ENCODE peak calls at places on chromosome X, in four cellular contexts. B is lung, S is cardiac fibroblast, G is spleen. I is an unnamed sample.

GRCh38 chrX:15530318-15530717 is 29.7 kb downstream of the BMX start:
- DNase-seq in B (no peak), S (no peak), G (no peak), I (no peak)

GRCh38 chrX:47458528-47458927 is 24.5 kb downstream of the ZNF41 start:
- DNase-seq in B (no peak), S (no peak), G (no peak), I (no peak)

GRCh38 chrX:45524296-45524695 is 323.6 kb upstream of the DIPK2B start:
- DNase-seq in B (no peak), S (peak), G (no peak), I (no peak)

GRCh38 chrX:9486786-9487185 is 21.9 kb downstream of the TBL1X start:
- DNase-seq in B (no peak), S (peak), G (no peak), I (no peak)

GRCh38 chrX:102624105-102624504 is 24.8 kb downstream of the ARMCX5 start:
- DNase-seq in B (no peak), S (no peak), G (no peak), I (no peak)

GRCh38 chrX:109936598-109936997 is 66.3 kb upstream of the TMEM164 start:
- DNase-seq in B (no peak), S (peak), G (no peak), I (no peak)

GRCh38 chrX:154417157-154417556 is 5.8 kb downstream of the TAFAZZIN start:
- DNase-seq in B (no peak), S (no peak), G (no peak), I (no peak)

GRCh38 chrX:40099046-40099968 is 1.5 kb upstream of the BCOR start:
- DNase-seq in B (no peak), S (peak), G (peak), I (no peak)

GRCh38 chrX:9942086-9942485 is 25.1 kb upstream of the CLDN34 start:
- DNase-seq in B (no peak), S (no peak), G (no peak), I (no peak)

GRCh38 chrX:16892504-16893362 is 22.6 kb upstream of the RBBP7 start:
- DNase-seq in B (peak), S (peak), G (peak), I (no peak)

GRCh38 chrX:115624916-115625315 is 63.9 kb downstream of the PLS3 start:
- DNase-seq in B (no peak), S (peak), G (no peak), I (no peak)

GRCh38 chrX:129678881-129679195 is 24.1 kb upstream of the APLN start:
- DNase-seq in B (no peak), S (no peak), G (no peak), I (no peak)
- H3K4me3 ChIP-seq in B (no peak), S (no peak), G (no peak), I (no peak)

GRCh38 chrX:7690842-7691241 is 152.1 kb upstream of the VCX start:
- DNase-seq in B (no peak), S (no peak), G (no peak), I (no peak)
- TF ChIP-seq CTCF in B (no peak), S (no peak), G (no peak), I (no peak)

DNA sequence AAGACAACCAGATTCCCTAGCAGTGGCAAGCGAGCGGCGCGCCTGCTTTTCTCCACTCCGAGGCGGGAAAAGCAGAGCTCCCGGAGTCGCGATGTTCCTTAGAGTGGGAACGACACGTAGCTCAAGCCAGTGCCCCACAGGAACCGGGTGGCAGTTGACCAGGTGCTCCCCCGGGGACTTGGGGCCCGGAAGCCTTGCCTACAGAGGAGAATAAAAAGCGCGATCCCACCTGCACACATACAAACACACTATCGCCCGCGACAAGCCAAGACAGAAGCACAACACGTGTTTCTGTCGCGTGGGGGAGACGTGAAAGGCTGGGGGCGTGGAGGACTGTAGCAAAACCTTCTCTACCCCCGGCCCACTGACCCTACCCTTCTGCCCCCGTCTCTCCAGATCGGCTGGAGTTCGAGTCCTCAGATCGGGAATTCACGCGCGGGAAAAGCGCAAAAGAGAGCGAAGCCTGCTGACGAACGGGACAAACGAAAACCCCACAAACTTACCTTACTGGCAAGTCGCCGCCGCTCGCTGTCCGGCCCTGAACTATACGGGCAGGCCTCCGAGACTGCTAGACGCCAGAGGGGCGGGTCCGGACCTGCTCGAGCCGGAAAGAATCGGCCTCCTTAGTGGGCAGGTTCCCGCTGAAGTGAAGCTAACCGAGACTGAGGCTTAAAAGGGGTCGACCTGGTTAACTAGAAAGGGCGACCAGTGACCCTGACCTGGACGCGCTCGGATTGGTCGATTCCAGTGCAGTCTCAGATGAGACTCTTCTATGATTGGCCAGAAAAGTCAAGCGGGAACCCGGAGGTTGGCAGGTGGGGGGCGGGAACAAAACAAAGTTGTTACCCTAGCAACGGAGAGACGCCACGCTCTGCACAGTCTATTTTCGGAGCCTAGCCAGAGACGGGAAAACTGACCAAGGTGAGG is at the start of the genes DNAAF6 and NUP62CL:
- DNase-seq in B (peak), S (peak), G (peak), I (no peak)
- H3K4me3 ChIP-seq in B (peak), S (peak), G (peak), I (peak)

DNA sequence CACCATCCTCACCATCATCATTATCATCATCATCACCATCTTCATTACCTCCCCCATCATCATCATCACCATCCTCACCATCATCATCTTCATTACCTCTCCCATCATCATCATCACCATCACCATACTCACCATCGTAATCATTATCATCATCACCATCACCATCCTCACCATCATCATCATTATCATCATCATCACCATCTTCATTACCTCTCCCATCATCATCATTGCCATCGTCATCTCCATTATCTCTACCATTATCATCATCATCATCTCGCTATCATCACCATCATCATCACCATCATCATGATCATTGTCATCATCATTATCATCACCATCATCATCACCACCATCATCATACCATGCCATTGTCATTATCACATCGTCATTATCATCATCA is 362.9 kb downstream of the DHRSX start:
- DNase-seq in B (no peak), S (no peak), G (no peak), I (no peak)
- TF ChIP-seq CTCF in B (no peak), S (no peak), G (no peak), I (no peak)

DNA sequence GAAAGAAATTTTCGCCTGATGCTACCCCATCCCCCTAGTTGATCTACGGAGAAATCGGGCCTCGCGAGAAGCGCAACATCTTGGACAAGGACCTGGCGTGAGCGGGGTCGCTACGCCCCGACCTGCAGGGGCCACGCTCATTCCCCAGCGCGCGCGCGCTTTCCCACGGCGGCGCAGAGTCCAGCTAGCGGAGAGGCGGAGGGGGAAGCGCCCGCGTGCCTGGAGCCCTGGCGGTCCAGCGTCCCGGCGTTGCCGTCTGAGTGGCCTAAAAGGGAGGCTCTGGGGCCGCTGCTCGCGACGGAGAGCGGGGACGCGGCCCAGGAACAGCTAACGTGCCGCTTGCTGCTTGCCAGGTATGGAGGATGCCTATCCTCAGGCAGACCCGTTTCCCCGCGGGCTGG is 6.0 kb upstream of the SOX3 start:
- DNase-seq in B (no peak), S (no peak), G (no peak), I (no peak)
- H3K4me3 ChIP-seq in B (no peak), S (no peak), G (no peak), I (no peak)